ENCODE peak calls at places on chromosomes 16 and 17, in four cellular contexts. F, E, D and Z are unnamed samples.

GRCh38 chr16:3952342-3953131 is 72.0 kb upstream of the CREBBP start:
- DNase-seq in D (peak), E (no peak), F (no peak), Z (peak)

GRCh38 chr16:55543470-55543869 is 23.0 kb upstream of the CAPNS2 start:
- DNase-seq in E (no peak), F (peak), D (no peak), Z (no peak)

GRCh38 chr17:75689441-75689873 is 22.3 kb downstream of the SAP30BP start:
- DNase-seq in E (no peak), D (no peak), F (no peak), Z (no peak)

GRCh38 chr16:85898521-85899442 is at the start of gene IRF8:
- DNase-seq in E (peak), D (peak), F (no peak), Z (peak)

GRCh38 chr16:22220714-22221113 is 14.6 kb downstream of the EEF2K start:
- DNase-seq in E (no peak), D (no peak), F (no peak), Z (peak)

GRCh38 chr17:42153919-42154491 is 784 bp downstream of the RAB5C start:
- DNase-seq in E (no peak), F (peak), D (no peak), Z (no peak)

GRCh38 chr16:55222436-55222835 is 101.6 kb upstream of the IRX6 start:
- DNase-seq in F (no peak), D (no peak), E (no peak), Z (no peak)

GRCh38 chr17:62666061-62666800 is 38.8 kb downstream of the MRC2 start:
- DNase-seq in E (no peak), D (peak), F (no peak), Z (no peak)

GRCh38 chr17:41278176-41278955 is 2.9 kb downstream of the KRTAP9-7 start:
- DNase-seq in E (no peak), D (no peak), F (no peak), Z (no peak)

GRCh38 chr17:56978441-56979090 is 635 bp downstream of the SCPEP1 start:
- DNase-seq in F (peak), D (no peak), E (no peak), Z (peak)

GRCh38 chr17:47335101-47335936 is 11.6 kb downstream of the EFCAB13 start:
- DNase-seq in E (no peak), F (no peak), D (no peak), Z (no peak)

GRCh38 chr17:14755002-14755401 is 454.1 kb downstream of the HS3ST3B1 start:
- DNase-seq in E (no peak), F (no peak), D (no peak), Z (no peak)

GRCh38 chr17:7880076-7880868 is 8.3 kb upstream of the CHD3 start:
- DNase-seq in D (no peak), E (no peak), F (no peak), Z (no peak)

GRCh38 chr16:70510216-70510615 is 13.1 kb downstream of the COG4 start:
- DNase-seq in E (no peak), F (no peak), D (no peak), Z (no peak)

GRCh38 chr16:2785101-2785991 is 2.0 kb downstream of the PRSS33 start:
- DNase-seq in E (no peak), D (peak), F (no peak), Z (no peak)

GRCh38 chr17:29566473-29567361 is at the start of gene ABHD15:
- DNase-seq in E (peak), F (no peak), D (peak), Z (peak)

GRCh38 chr17:39400547-39401411 is 647 bp downstream of the FBXL20 start:
- DNase-seq in F (peak), E (no peak), D (no peak), Z (peak)

GRCh38 chr17:57406131-57406980 is 150.0 kb downstream of the MSI2 start:
- DNase-seq in E (no peak), F (peak), D (no peak), Z (peak)

GRCh38 chr17:78133971-78134898 is 3.7 kb downstream of the TMC8 start:
- DNase-seq in E (no peak), F (peak), D (peak), Z (peak)

GRCh38 chr16:2776500-2777139 is 460 bp downstream of the ELOB start:
- DNase-seq in D (no peak), F (no peak), E (no peak), Z (peak)

GRCh38 chr17:75370288-75370687 is 35.2 kb downstream of the GRB2 start:
- DNase-seq in E (no peak), F (no peak), D (no peak), Z (peak)

GRCh38 chr16:7843196-7843595 is 510.6 kb downstream of the RBFOX1 start:
- DNase-seq in E (no peak), D (no peak), F (no peak), Z (no peak)

GRCh38 chr16:84117482-84117843 is 721 bp upstream of the MBTPS1 start:
- DNase-seq in E (no peak), F (no peak), D (no peak), Z (no peak)

GRCh38 chr17:60231234-60231633 is 81.5 kb downstream of the CA4 start:
- DNase-seq in D (no peak), F (peak), E (no peak), Z (peak)

GRCh38 chr17:47618416-47618815 is 31.3 kb upstream of the KPNB1 start:
- DNase-seq in E (no peak), F (peak), D (no peak), Z (no peak)

GRCh38 chr17:57898487-57899311 is 48.9 kb upstream of the MRPS23 start:
- DNase-seq in E (no peak), F (no peak), D (peak), Z (peak)

GRCh38 chr16:84177740-84178070 is 9.2 kb downstream of the TAF1C start:
- DNase-seq in F (peak), D (no peak), E (no peak), Z (peak)

GRCh38 chr17:223723-224471 is 42.4 kb upstream of the DOC2B start:
- DNase-seq in E (no peak), D (no peak), F (no peak), Z (no peak)

GRCh38 chr16:87457051-87457611 is 35.7 kb downstream of the ZCCHC14 start:
- DNase-seq in F (peak), E (no peak), D (no peak), Z (peak)

GRCh38 chr16:81940781-81941560 is 70.3 kb downstream of the SDR42E1 start:
- DNase-seq in D (no peak), E (no peak), F (peak), Z (peak)

GRCh38 chr16:3458852-3459361 is 15.4 kb downstream of the NAA60 start:
- DNase-seq in E (no peak), F (no peak), D (no peak), Z (no peak)

GRCh38 chr16:6517321-6517720 is 815.3 kb upstream of the RBFOX1 start:
- DNase-seq in F (no peak), E (no peak), D (no peak), Z (no peak)